ENCODE peak calls at places on chromosomes 13 and 19, in nine cellular contexts. U, A, S, C, B, D, L, M and G are unnamed samples.

GRCh38 chr13:43016226-43016625 is 7.2 kb upstream of the DNAJC15 start:
- DNase-seq in U (no peak), A (no peak), S (no peak), C (no peak), B (no peak), D (no peak), L (no peak), M (no peak), G (no peak)

GRCh38 chr13:65943024-65943423 is 1287.1 kb downstream of the PCDH9 start:
- DNase-seq in U (no peak), A (no peak), S (no peak), C (no peak), B (no peak), D (no peak), L (no peak), M (peak), G (no peak)

GRCh38 chr13:64130170-64130569 is 2714.5 kb upstream of the PCDH20 start:
- DNase-seq in U (no peak), A (no peak), S (no peak), C (no peak), B (no peak), D (no peak), L (no peak), M (no peak), G (no peak)

GRCh38 chr13:53151692-53152421 is 123.2 kb downstream of the OLFM4 start:
- DNase-seq in U (no peak), A (peak), S (peak), C (peak), B (peak), D (no peak), L (no peak), M (no peak), G (no peak)

GRCh38 chr13:27825153-27825552 is 32.9 kb downstream of the GSX1 start:
- DNase-seq in U (no peak), A (no peak), S (no peak), C (no peak), B (no peak), D (no peak), L (no peak), M (no peak), G (no peak)

GRCh38 chr13:84940801-84941200 is 858.4 kb downstream of the SLITRK6 start:
- DNase-seq in U (no peak), A (no peak), S (no peak), C (no peak), B (no peak), D (no peak), L (no peak), M (no peak), G (no peak)

GRCh38 chr13:86006317-86006716 is 207.1 kb upstream of the SLITRK6 start:
- DNase-seq in U (no peak), A (no peak), S (no peak), C (no peak), B (no peak), D (no peak), L (no peak), M (no peak), G (no peak)

GRCh38 chr19:47512183-47512947 is 2.5 kb downstream of the NAPA start:
- DNase-seq in U (peak), A (peak), S (peak), C (no peak), B (no peak), D (no peak), L (no peak), M (no peak), G (no peak)

GRCh38 chr13:23701646-23702045 is 131.4 kb downstream of the TNFRSF19 start:
- DNase-seq in U (no peak), A (no peak), S (peak), C (no peak), B (no peak), D (no peak), L (peak), M (peak), G (peak)

GRCh38 chr13:90415902-90416301 is 931.6 kb upstream of the MIR17HG start:
- DNase-seq in U (no peak), A (no peak), S (no peak), C (no peak), B (no peak), D (no peak), L (no peak), M (peak), G (no peak)

GRCh38 chr19:22532388-22533310 is 101.5 kb upstream of the ZNF492 start:
- DNase-seq in U (no peak), A (no peak), S (peak), C (no peak), B (no peak), D (peak), L (peak), M (no peak), G (peak)

GRCh38 chr19:15454371-15454800 is 4.6 kb upstream of the WIZ start:
- DNase-seq in U (no peak), A (no peak), S (no peak), C (no peak), B (no peak), D (no peak), L (no peak), M (no peak), G (no peak)

GRCh38 chr13:50531917-50532899 is 311.3 kb downstream of the DLEU7 start:
- DNase-seq in U (no peak), A (peak), S (peak), C (no peak), B (no peak), D (no peak), L (no peak), M (no peak), G (no peak)

GRCh38 chr19:42442833-42443232 is at the start of gene CXCL17:
- DNase-seq in U (no peak), A (peak), S (no peak), C (no peak), B (no peak), D (no peak), L (no peak), M (no peak), G (no peak)

GRCh38 chr13:25945596-25945995 is 106.2 kb downstream of the SHISA2 start:
- DNase-seq in U (no peak), A (peak), S (no peak), C (no peak), B (no peak), D (no peak), L (no peak), M (peak), G (no peak)